ENCODE peak calls at places on chromosomes 13 and 19, in four cellular contexts. L, I, O and X are unnamed samples.

GRCh38 chr19:49502866-49503581 is 6.8 kb downstream of the RPS11 start:
- DNase-seq in O (no peak), I (peak; percentile 69), L (peak; percentile 45), X (no peak)

GRCh38 chr13:36907801-36908200 is 12.2 kb downstream of the SMAD9 start:
- DNase-seq in L (no peak), O (no peak), I (no peak), X (no peak)

GRCh38 chr13:27605610-27606200 is 14.6 kb downstream of the LNX2 start:
- DNase-seq in L (no peak), I (no peak), O (no peak), X (no peak)

GRCh38 chr19:43699506-43700367 is 16.1 kb upstream of the IRGC start:
- DNase-seq in I (no peak), O (no peak), L (no peak), X (no peak)

GRCh38 chr13:99371956-99372355 is 64.8 kb upstream of the GPR183 start:
- DNase-seq in L (no peak), O (no peak), I (no peak), X (no peak)

GRCh38 chr19:27972291-27973040 is 1240.5 kb downstream of the UQCRFS1 start:
- DNase-seq in L (no peak), O (peak; percentile 84), I (no peak), X (no peak)

GRCh38 chr13:33745370-33746324 is 72.3 kb upstream of the RFC3 start:
- DNase-seq in O (no peak), I (no peak), L (no peak), X (peak; percentile 92)

GRCh38 chr19:28609944-28610343 is 603.0 kb downstream of the UQCRFS1 start:
- DNase-seq in L (no peak), I (no peak), O (no peak), X (no peak)

GRCh38 chr13:113620036-113620435 is 35.5 kb downstream of the TFDP1 start:
- DNase-seq in O (no peak), I (no peak), L (no peak), X (no peak)

GRCh38 chr13:97471721-97472120 is 37.8 kb downstream of the RAP2A start:
- DNase-seq in I (no peak), O (no peak), L (no peak), X (no peak)

GRCh38 chr19:16368385-16369305 is 44.0 kb downstream of the KLF2 start:
- DNase-seq in O (no peak), L (no peak), I (no peak), X (no peak)

GRCh38 chr13:42906257-42906656 is 85.8 kb downstream of the EPSTI1 start:
- DNase-seq in L (no peak), I (no peak), O (no peak), X (no peak)

GRCh38 chr13:35489050-35489449 is 12.6 kb upstream of the MAB21L1 start:
- DNase-seq in L (no peak), O (no peak), I (no peak), X (no peak)

GRCh38 chr13:112441779-112442310 is 65.7 kb downstream of the SPACA7 start:
- DNase-seq in I (no peak), O (no peak), L (peak; percentile 11), X (no peak)

GRCh38 chr13:33547035-33547434 is 261.5 kb upstream of the STARD13 start:
- DNase-seq in I (no peak), L (no peak), O (no peak), X (no peak)

GRCh38 chr19:16180611-16181010 is 4.6 kb upstream of the FAM32A start:
- DNase-seq in I (no peak), L (no peak), O (no peak), X (no peak)

GRCh38 chr13:35471466-35472307 is 4.8 kb downstream of the MAB21L1 start:
- DNase-seq in I (no peak), L (no peak), O (no peak), X (no peak)

GRCh38 chr19:19626516-19627441 is 1.2 kb downstream of the LPAR2 start:
- DNase-seq in I (no peak), O (no peak), L (no peak), X (no peak)

GRCh38 chr13:112443191-112444000 is 67.2 kb downstream of the SPACA7 start:
- DNase-seq in I (no peak), O (no peak), L (peak; percentile 20), X (no peak)

GRCh38 chr13:101829484-101829883 is 377.0 kb downstream of the ITGBL1 start:
- DNase-seq in O (peak; percentile 25), I (no peak), L (no peak), X (no peak)

GRCh38 chr19:49595006-49595818 is 4.2 kb downstream of the PRR12 start:
- DNase-seq in O (no peak), L (no peak), I (no peak), X (no peak)

GRCh38 chr19:11721681-11722080 is 17.1 kb downstream of the ZNF823 start:
- DNase-seq in L (no peak), I (no peak), O (no peak), X (no peak)

GRCh38 chr19:3968556-3969434 is 2.1 kb downstream of the DAPK3 start:
- DNase-seq in I (peak; percentile 81), L (peak; percentile 93), O (peak; percentile 98), X (peak; percentile 98)

GRCh38 chr19:43290568-43291359 is 21.4 kb upstream of the PSG9 start:
- DNase-seq in I (no peak), L (no peak), O (no peak), X (no peak)

GRCh38 chr13:94481966-94482365 is 2.5 kb upstream of the DCT start:
- DNase-seq in I (peak; percentile 10), L (no peak), O (peak; percentile 70), X (no peak)

GRCh38 chr19:34141036-34141435 is 31.3 kb upstream of the LSM14A start:
- DNase-seq in O (no peak), L (no peak), I (no peak), X (no peak)

GRCh38 chr13:64041296-64041695 is 2625.6 kb upstream of the PCDH20 start:
- DNase-seq in O (no peak), I (no peak), L (no peak), X (no peak)

GRCh38 chr13:68304287-68304893 is 1074.3 kb upstream of the PCDH9 start:
- DNase-seq in I (peak; percentile 6), O (peak; percentile 7), L (no peak), X (peak; percentile 1)

GRCh38 chr13:95833713-95834112 is 156.8 kb downstream of the DNAJC3 start:
- DNase-seq in I (no peak), L (no peak), O (no peak), X (no peak)

GRCh38 chr13:75197803-75198202 is 284.2 kb downstream of the TBC1D4 start:
- DNase-seq in O (no peak), L (no peak), I (no peak), X (no peak)

GRCh38 chr13:60745343-60745742 is 348.3 kb downstream of the TDRD3 start:
- DNase-seq in I (no peak), O (no peak), L (no peak), X (no peak)

GRCh38 chr13:22463089-22463488 is 717.7 kb upstream of the SGCG start:
- DNase-seq in L (no peak), O (no peak), I (no peak), X (no peak)

GRCh38 chr19:18875726-18876125 is 20.2 kb downstream of the CERS1 start:
- DNase-seq in O (no peak), L (no peak), I (no peak), X (no peak)

GRCh38 chr13:31967155-31967554 is 64.4 kb upstream of the FRY start:
- DNase-seq in I (no peak), O (no peak), L (no peak), X (no peak)
- TF ChIP-seq CTCF in I (no peak), O (no peak), L (no peak), X (no peak)

GRCh38 chr13:21232599-21232998 is 56.1 kb downstream of the MRPL57 start:
- DNase-seq in O (no peak), L (no peak), I (no peak), X (no peak)
- H3K4me3 ChIP-seq in O (no peak overlapping the region), L (no peak overlapping the region), I (no peak overlapping the region), X (no peak overlapping the region)

GRCh38 chr13:31880849-31881494 is 141.6 kb downstream of the RXFP2 start:
- DNase-seq in I (no peak), O (no peak), L (no peak), X (no peak)
- TF ChIP-seq CTCF in I (no peak), O (no peak), L (no peak), X (no peak)

GRCh38 chr19:13001502-13002388 is 6.5 kb downstream of the NFIX start:
- DNase-seq in L (no peak), I (no peak), O (no peak), X (no peak)
- H3K4me3 ChIP-seq in L (peak overlapping the region; percentile 28), I (no peak overlapping the region), O (no peak overlapping the region), X (peak overlapping the region; percentile 48)

DNA sequence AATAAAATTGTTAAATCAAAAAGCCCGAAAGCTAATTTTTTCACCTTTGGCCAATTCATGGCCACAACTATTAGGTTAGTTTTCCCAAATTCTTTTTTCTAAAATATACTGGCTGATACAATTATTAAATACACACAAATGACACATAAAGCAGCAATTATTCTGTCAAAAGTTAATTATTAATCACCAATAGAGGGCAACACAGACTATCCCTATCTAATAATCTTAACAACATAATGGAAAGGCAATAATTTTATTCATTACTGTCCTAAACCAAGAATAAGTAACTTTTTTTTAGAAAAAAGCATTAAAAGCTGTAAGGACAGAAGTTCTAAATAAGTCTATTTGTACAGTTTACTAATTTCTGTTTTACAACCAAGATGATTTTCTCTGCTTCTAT is 51.7 kb downstream of the KATNAL1 start:
- DNase-seq in O (no peak), L (no peak), I (no peak), X (no peak)
- TF ChIP-seq CTCF in O (no peak), L (no peak), I (no peak), X (peak; percentile 32)

GRCh38 chr13:87675851-87676250 is 4.7 kb downstream of the SLITRK5 start:
- DNase-seq in L (no peak), I (no peak), O (no peak), X (no peak)

GRCh38 chr13:87677043-87677333 is 5.8 kb downstream of the SLITRK5 start:
- DNase-seq in I (no peak), O (no peak), L (no peak), X (no peak)

GRCh38 chr13:87671824-87672603 is 843 bp downstream of the SLITRK5 start:
- DNase-seq in I (no peak), O (no peak), L (peak; percentile 10), X (no peak)

GRCh38 chr13:87676254-87677042 is 5.3 kb downstream of the SLITRK5 start:
- DNase-seq in O (no peak), I (no peak), L (no peak), X (no peak)

DNA sequence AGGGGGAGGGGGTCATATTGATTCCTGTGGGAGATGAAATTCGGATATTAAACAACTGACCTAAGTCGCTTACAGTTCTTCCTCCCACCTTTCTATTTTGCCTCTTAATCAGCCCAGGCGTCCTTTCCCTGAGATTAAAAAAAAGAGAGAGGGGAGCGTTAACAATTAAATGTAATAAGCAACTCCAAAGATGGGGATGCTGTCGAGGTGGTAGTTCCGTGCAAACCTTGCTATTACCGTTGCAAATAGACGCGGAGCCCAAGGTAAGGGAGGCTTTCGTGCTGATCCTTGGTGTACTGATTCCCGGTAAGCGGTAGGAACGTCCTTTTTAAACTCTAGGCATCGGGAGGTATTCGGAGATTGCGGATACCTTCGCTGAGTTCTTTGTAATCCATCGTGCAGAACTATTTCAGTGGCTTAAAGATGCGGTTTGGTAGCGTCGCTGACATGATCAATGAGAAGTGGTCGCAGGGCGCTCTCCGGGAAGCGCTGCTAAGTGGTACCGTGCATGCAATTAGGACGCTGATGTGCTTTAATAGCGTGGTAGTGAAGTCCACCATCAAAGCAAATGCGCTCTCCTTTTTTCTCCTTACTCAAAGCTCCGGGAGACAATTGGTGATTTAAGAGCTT is 3.1 kb downstream of the SLITRK5 start:
- DNase-seq in I (no peak), O (no peak), L (no peak), X (no peak)
- H3K4me3 ChIP-seq in I (no peak overlapping the region), O (peak overlapping the region; percentile 49), L (no peak overlapping the region), X (no peak overlapping the region)